ENCODE peak calls at places on chromosomes 11 and 22, in seven cellular contexts. K is WERI-Rb-1; A is SJSA1; R is stimulated activated CD4-positive, alpha-beta T cell treated with anti-CD3 and anti-CD28 coated beads, Interleukin-1b, Interleukin-23, amount 100 ng/mL, for 24 hours; M is EL; C is iris pigment epithelial cell; E is HEK293T. G is an unnamed sample.

GRCh38 chr11:6269994-6270393 is 10.4 kb downstream of the CCKBR start:
- DNase-seq in K (no peak), A (no peak), R (no peak), M (no peak), C (no peak), E (no peak), G (no peak)

GRCh38 chr11:92130432-92130831 is 94.2 kb upstream of the FAT3 start:
- DNase-seq in K (no peak), A (no peak), R (no peak), M (peak; percentile 68), C (no peak), E (no peak), G (no peak)

GRCh38 chr22:36385491-36386350 is 2.0 kb downstream of the MYH9 start:
- DNase-seq in K (no peak), A (peak; percentile 91), R (peak; percentile 67), M (peak; percentile 82), C (no peak), E (no peak), G (peak; percentile 58)

GRCh38 chr11:134951305-134951700 is 539.3 kb upstream of the B3GAT1 start:
- DNase-seq in K (peak; percentile 55), A (peak; percentile 41), R (no peak), M (no peak), C (peak; percentile 67), E (no peak), G (no peak)

GRCh38 chr22:20567993-20568417 is 60.6 kb downstream of the MED15 start:
- DNase-seq in K (peak; percentile 47), A (no peak), R (no peak), M (peak; percentile 72), C (peak; percentile 56), E (no peak), G (no peak)

GRCh38 chr11:12287009-12287373 is 90.4 kb upstream of the PARVA start:
- DNase-seq in K (no peak), A (peak; percentile 93), R (no peak), M (peak; percentile 98), C (peak; percentile 97), E (no peak), G (peak; percentile 53)

GRCh38 chr11:45543808-45544422 is 121.5 kb downstream of the CHST1 start:
- DNase-seq in K (no peak), A (no peak), R (no peak), M (peak; percentile 14), C (peak; percentile 16), E (peak; percentile 28), G (no peak)

GRCh38 chr11:88345408-88345807 is 7.9 kb upstream of the CTSC start:
- DNase-seq in K (no peak), A (no peak), R (no peak), M (peak; percentile 52), C (peak; percentile 71), E (no peak), G (no peak)

GRCh38 chr11:73285721-73286120 is 13.6 kb downstream of the P2RY6 start:
- DNase-seq in K (no peak), A (no peak), R (no peak), M (no peak), C (no peak), E (no peak), G (no peak)

GRCh38 chr22:20141186-20142077 is 9.4 kb downstream of the CCDC188 start:
- DNase-seq in K (no peak), A (no peak), R (no peak), M (peak; percentile 91), C (peak; percentile 78), E (no peak), G (peak; percentile 56)

GRCh38 chr11:46338988-46339666 is 8.1 kb upstream of the DGKZ start:
- DNase-seq in K (no peak), A (no peak), R (no peak), M (peak; percentile 30), C (no peak), E (no peak), G (no peak)

GRCh38 chr11:108498046-108498815 is at the start of gene POGLUT3:
- DNase-seq in K (peak; percentile 70), A (peak; percentile 55), R (peak; percentile 33), M (peak; percentile 76), C (peak; percentile 38), E (peak; percentile 75), G (no peak)

GRCh38 chr11:112564228-112564955 is 303.7 kb upstream of the PLET1 start:
- DNase-seq in K (no peak), A (peak; percentile 79), R (no peak), M (peak; percentile 18), C (peak; percentile 94), E (no peak), G (no peak)

GRCh38 chr11:117565709-117566108 is 231.3 kb downstream of the DSCAML1 start:
- DNase-seq in K (peak; percentile 34), A (no peak), R (no peak), M (no peak), C (no peak), E (no peak), G (no peak)

GRCh38 chr22:20173720-20174119 is 22.9 kb upstream of the CCDC188 start:
- DNase-seq in K (peak; percentile 71), A (no peak), R (no peak), M (no peak), C (no peak), E (no peak), G (no peak)

GRCh38 chr11:64088159-64089026 is 52.7 kb downstream of the FLRT1 start:
- DNase-seq in K (peak; percentile 71), A (no peak), R (no peak), M (no peak), C (no peak), E (peak; percentile 56), G (no peak)

GRCh38 chr11:118918128-118918685 is 7.5 kb downstream of the BCL9L start:
- DNase-seq in K (peak; percentile 69), A (no peak), R (no peak), M (peak; percentile 93), C (peak; percentile 88), E (peak; percentile 31), G (peak; percentile 48)

GRCh38 chr11:122441702-122442092 is 213.8 kb upstream of the UBASH3B start:
- DNase-seq in K (no peak), A (no peak), R (no peak), M (no peak), C (no peak), E (no peak), G (no peak)

GRCh38 chr11:65786008-65786785 is 666 bp upstream of the OVOL1 start:
- DNase-seq in K (no peak), A (peak; percentile 60), R (no peak), M (no peak), C (no peak), E (no peak), G (no peak)

GRCh38 chr22:38834991-38835390 is 8.8 kb downstream of the NPTXR start:
- DNase-seq in K (no peak), A (no peak), R (no peak), M (no peak), C (no peak), E (no peak), G (no peak)

GRCh38 chr11:3022982-3023381 is 30.9 kb upstream of the NAP1L4 start:
- DNase-seq in K (no peak), A (no peak), R (no peak), M (peak; percentile 69), C (peak; percentile 85), E (no peak), G (no peak)

GRCh38 chr22:29873943-29874342 is 9.0 kb upstream of the MTMR3 start:
- DNase-seq in K (no peak), A (peak; percentile 8), R (no peak), M (no peak), C (no peak), E (no peak), G (no peak)

GRCh38 chr11:60915250-60915914 is 1.4 kb downstream of the TMEM109 start:
- DNase-seq in K (no peak), A (peak; percentile 92), R (peak; percentile 63), M (peak; percentile 84), C (peak; percentile 52), E (peak; percentile 44), G (peak; percentile 35)

GRCh38 chr22:44271010-44271500 is 41.7 kb downstream of the SHISAL1 start:
- DNase-seq in K (no peak), A (no peak), R (no peak), M (no peak), C (no peak), E (no peak), G (no peak)

GRCh38 chr11:9726313-9727022 is 62.6 kb downstream of the SWAP70 start:
- DNase-seq in K (no peak), A (no peak), R (no peak), M (peak; percentile 65), C (peak; percentile 91), E (no peak), G (no peak)

GRCh38 chr11:17475666-17476316 is 854 bp downstream of the ABCC8 start:
- DNase-seq in K (peak; percentile 45), A (no peak), R (no peak), M (no peak), C (no peak), E (peak; percentile 18), G (no peak)

GRCh38 chr11:114155116-114155515 is 95.6 kb downstream of the ZBTB16 start:
- DNase-seq in K (no peak), A (no peak), R (no peak), M (no peak), C (no peak), E (no peak), G (no peak)

GRCh38 chr11:209275-210121 is 2.0 kb downstream of the RIC8A start:
- DNase-seq in K (no peak), A (no peak), R (no peak), M (peak; percentile 39), C (peak; percentile 22), E (no peak), G (no peak)

G was measured in T1000.